ENCODE peak calls at places on chromosome 10, in ten cellular contexts. A, D, B, C, S, R, Q, J, G and V are unnamed samples.
A peak's percentile ranks its signal among the peaks of the same experiment; 100 is the strongest.

GRCh38 chr10:108904163-108904878 is 1019.0 kb downstream of the XPNPEP1 start:
- DNase-seq in A (no peak), D (no peak), B (no peak), C (no peak), S (no peak), R (no peak), Q (no peak), J (no peak), G (no peak), V (peak; percentile 68)

GRCh38 chr10:69677914-69678654 is 48.0 kb downstream of the FAM241B start:
- DNase-seq in A (no peak), D (no peak), B (no peak), C (no peak), S (no peak), R (no peak), Q (no peak), J (no peak), G (no peak), V (no peak)

GRCh38 chr10:132152896-132153580 is 33.7 kb upstream of the DPYSL4 start:
- DNase-seq in A (no peak), D (no peak), B (no peak), C (no peak), S (no peak), R (no peak), Q (no peak), J (no peak), G (peak; percentile 16), V (no peak)

GRCh38 chr10:28938745-28939144 is 261.4 kb downstream of the BAMBI start:
- DNase-seq in A (no peak), D (no peak), B (no peak), C (no peak), S (no peak), R (peak; percentile 33), Q (no peak), J (no peak), G (no peak), V (no peak)

GRCh38 chr10:58435297-58435696 is 50.1 kb downstream of the TFAM start:
- DNase-seq in A (peak; percentile 96), D (no peak), B (no peak), C (peak; percentile 14), S (no peak), R (peak; percentile 99), Q (peak; percentile 85), J (peak; percentile 99), G (no peak), V (peak; percentile 98)

GRCh38 chr10:118571123-118571522 is 24.3 kb downstream of the PRLHR start:
- DNase-seq in A (no peak), D (no peak), B (no peak), C (no peak), S (no peak), R (peak; percentile 33), Q (no peak), J (no peak), G (peak; percentile 51), V (peak; percentile 86)

GRCh38 chr10:114306116-114306973 is 67.3 kb downstream of the VWA2 start:
- DNase-seq in A (peak; percentile 76), D (no peak), B (no peak), C (no peak), S (no peak), R (peak; percentile 98), Q (peak; percentile 78), J (peak; percentile 98), G (no peak), V (peak; percentile 96)

GRCh38 chr10:15461353-15462108 is 90.4 kb upstream of the FAM171A1 start:
- DNase-seq in A (no peak), D (no peak), B (no peak), C (peak; percentile 85), S (peak; percentile 32), R (peak; percentile 62), Q (peak; percentile 73), J (peak; percentile 69), G (no peak), V (peak; percentile 91)

GRCh38 chr10:51073461-51074237 is 638 bp upstream of the PRKG1 start:
- DNase-seq in A (no peak), D (no peak), B (peak; percentile 3), C (no peak), S (peak; percentile 45), R (no peak), Q (no peak), J (no peak), G (peak; percentile 48), V (no peak)

GRCh38 chr10:100208271-100208670 is 21.1 kb downstream of the CHUK start:
- DNase-seq in A (no peak), D (no peak), B (no peak), C (no peak), S (no peak), R (no peak), Q (no peak), J (no peak), G (no peak), V (no peak)

GRCh38 chr10:116870949-116871348 is 21.6 kb downstream of the ENO4 start:
- DNase-seq in A (no peak), D (no peak), B (no peak), C (no peak), S (no peak), R (no peak), Q (no peak), J (no peak), G (no peak), V (no peak)

GRCh38 chr10:127196227-127196954 is at the start of gene INSYN2A:
- DNase-seq in A (no peak), D (no peak), B (no peak), C (no peak), S (peak; percentile 30), R (peak; percentile 53), Q (peak; percentile 46), J (peak; percentile 29), G (peak; percentile 49), V (peak; percentile 52)

GRCh38 chr10:127196955-127197432 is 603 bp upstream of the INSYN2A start:
- DNase-seq in A (no peak), D (no peak), B (no peak), C (no peak), S (no peak), R (peak; percentile 13), Q (no peak), J (no peak), G (no peak), V (no peak)

GRCh38 chr10:127194598-127194997 is 1.8 kb downstream of the INSYN2A start:
- DNase-seq in A (no peak), D (no peak), B (no peak), C (no peak), S (no peak), R (no peak), Q (no peak), J (no peak), G (no peak), V (no peak)

GRCh38 chr10:127195571-127196226 is 692 bp downstream of the INSYN2A start:
- DNase-seq in A (no peak), D (no peak), B (no peak), C (no peak), S (no peak), R (peak; percentile 19), Q (peak; percentile 22), J (no peak), G (no peak), V (peak; percentile 16)

GRCh38 chr10:127195041-127195506 is 1.3 kb downstream of the INSYN2A start:
- DNase-seq in A (no peak), D (no peak), B (no peak), C (no peak), S (no peak), R (no peak), Q (peak; percentile 26), J (no peak), G (no peak), V (no peak)
- H3K4me3 ChIP-seq in A (peak overlapping the region; percentile 54), D (no peak overlapping the region), B (no peak overlapping the region), C (no peak overlapping the region), S (no peak overlapping the region), R (peak overlapping the region; percentile 32), Q (peak overlapping the region; percentile 62), J (peak overlapping the region; percentile 54), G (peak overlapping the region; percentile 41), V (peak overlapping the region; percentile 45)

GRCh38 chr10:128898133-128898915 is 568.7 kb upstream of the MGMT start:
- DNase-seq in A (no peak), D (no peak), B (no peak), C (no peak), S (no peak), R (no peak), Q (no peak), J (no peak), G (no peak), V (no peak)

GRCh38 chr10:128897414-128897928 is 569.6 kb upstream of the MGMT start:
- DNase-seq in A (no peak), D (no peak), B (no peak), C (no peak), S (no peak), R (no peak), Q (no peak), J (no peak), G (no peak), V (no peak)

GRCh38 chr10:128898916-128899195 is 568.2 kb upstream of the MGMT start:
- DNase-seq in A (no peak), D (no peak), B (no peak), C (no peak), S (no peak), R (no peak), Q (no peak), J (no peak), G (no peak), V (no peak)

GRCh38 chr10:128902031-128902710 is 564.9 kb upstream of the MGMT start:
- DNase-seq in A (no peak), D (no peak), B (no peak), C (no peak), S (no peak), R (no peak), Q (no peak), J (no peak), G (no peak), V (no peak)

DNA sequence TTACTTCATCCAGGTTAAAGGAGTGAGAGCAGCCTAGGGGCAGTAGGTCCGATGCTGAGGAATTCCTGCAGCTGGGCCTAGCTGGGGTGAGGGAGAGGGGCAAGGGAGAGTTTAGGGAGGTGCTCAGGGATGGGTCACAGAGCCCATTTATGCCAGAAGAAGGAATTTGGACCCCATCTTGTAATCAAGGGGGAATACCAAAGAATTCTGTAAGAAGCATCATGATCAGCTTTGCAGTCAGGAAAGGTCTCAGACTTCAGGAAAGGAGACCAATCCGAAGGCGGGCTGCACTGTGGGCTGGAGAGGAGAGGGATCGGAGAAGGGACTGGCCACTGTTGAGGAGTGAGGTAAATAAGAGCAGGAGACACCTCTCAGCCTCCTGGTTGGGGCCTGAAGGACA is 566.6 kb upstream of the MGMT start:
- DNase-seq in A (no peak), D (no peak), B (no peak), C (no peak), S (no peak), R (no peak), Q (no peak), J (no peak), G (no peak), V (no peak)
- H3K4me3 ChIP-seq in A (no peak overlapping the region), D (no peak overlapping the region), B (no peak overlapping the region), C (no peak overlapping the region), S (no peak overlapping the region), R (no peak overlapping the region), Q (no peak overlapping the region), J (no peak overlapping the region), G (no peak overlapping the region), V (no peak overlapping the region)

GRCh38 chr10:120982507-120982906 is 131.3 kb downstream of the WDR11 start:
- DNase-seq in A (no peak), D (no peak), B (no peak), C (no peak), S (no peak), R (no peak), Q (no peak), J (no peak), G (no peak), V (no peak)
- H3K4me3 ChIP-seq in A (no peak overlapping the region), D (no peak overlapping the region), B (no peak overlapping the region), C (no peak overlapping the region), S (no peak overlapping the region), R (no peak overlapping the region), Q (no peak overlapping the region), J (no peak overlapping the region), G (no peak overlapping the region), V (no peak overlapping the region)

GRCh38 chr10:94194256-94194655 is 168.5 kb downstream of the NOC3L start:
- DNase-seq in A (no peak), D (no peak), B (no peak), C (no peak), S (no peak), R (peak; percentile 59), Q (peak; percentile 35), J (peak; percentile 49), G (no peak), V (peak; percentile 80)
- H3K4me3 ChIP-seq in A (no peak overlapping the region), D (no peak overlapping the region), B (no peak overlapping the region), C (no peak overlapping the region), S (no peak overlapping the region), R (no peak overlapping the region), Q (no peak overlapping the region), J (no peak overlapping the region), G (no peak overlapping the region), V (no peak overlapping the region)